ENCODE peak calls at places on chromosomes 12 and 14, in nine cellular contexts. One of them, this sample, is unnamed.

GRCh38 chr12:19960527-19960926 is 407.8 kb upstream of the PDE3A start:
- DNase-seq in germinal center: no peak
- DNase-seq in activated naive CD8-positive, alpha-beta T cell treated with anti-CD3 and anti-CD28 coated beads for 36 hours: no peak
- DNase-seq in mesothelial cell of epicardium: no peak
- DNase-seq in pancreas: no peak
- DNase-seq in GM03348: no peak
- DNase-seq in GM12864: no peak
- DNase-seq in COLO829: no peak
- DNase-seq in stimulated activated CD4-positive, alpha-beta T cell treated with anti-CD3 and anti-CD28 coated beads, Interleukin-1b, Interleukin-23, amount 100 ng/mL, for 1 hour: no peak
- DNase-seq in this sample: no peak

GRCh38 chr14:74979442-74980397 is 23.0 kb upstream of the EIF2B2 start:
- DNase-seq in germinal center: no peak
- DNase-seq in mesothelial cell of epicardium: no peak
- DNase-seq in pancreas: peak
- DNase-seq in GM03348: no peak
- DNase-seq in COLO829: no peak
- DNase-seq in activated naive CD8-positive, alpha-beta T cell treated with anti-CD3 and anti-CD28 coated beads for 36 hours: no peak
- DNase-seq in stimulated activated CD4-positive, alpha-beta T cell treated with anti-CD3 and anti-CD28 coated beads, Interleukin-1b, Interleukin-23, amount 100 ng/mL, for 1 hour: no peak
- DNase-seq in GM12864: no peak
- DNase-seq in this sample: no peak

GRCh38 chr12:131604146-131604844 is 106.6 kb upstream of the SFSWAP start:
- DNase-seq in stimulated activated CD4-positive, alpha-beta T cell treated with anti-CD3 and anti-CD28 coated beads, Interleukin-1b, Interleukin-23, amount 100 ng/mL, for 1 hour: no peak
- DNase-seq in germinal center: no peak
- DNase-seq in activated naive CD8-positive, alpha-beta T cell treated with anti-CD3 and anti-CD28 coated beads for 36 hours: peak
- DNase-seq in COLO829: no peak
- DNase-seq in GM03348: no peak
- DNase-seq in GM12864: peak
- DNase-seq in mesothelial cell of epicardium: no peak
- DNase-seq in pancreas: no peak
- DNase-seq in this sample: no peak

GRCh38 chr12:1716215-1716862 is 25.5 kb downstream of the ADIPOR2 start:
- DNase-seq in germinal center: no peak
- DNase-seq in COLO829: no peak
- DNase-seq in stimulated activated CD4-positive, alpha-beta T cell treated with anti-CD3 and anti-CD28 coated beads, Interleukin-1b, Interleukin-23, amount 100 ng/mL, for 1 hour: no peak
- DNase-seq in activated naive CD8-positive, alpha-beta T cell treated with anti-CD3 and anti-CD28 coated beads for 36 hours: no peak
- DNase-seq in GM03348: peak
- DNase-seq in GM12864: no peak
- DNase-seq in mesothelial cell of epicardium: no peak
- DNase-seq in pancreas: no peak
- DNase-seq in this sample: no peak

GRCh38 chr12:132278421-132279183 is 50.8 kb downstream of the GALNT9 start:
- DNase-seq in pancreas: peak
- DNase-seq in COLO829: no peak
- DNase-seq in GM03348: no peak
- DNase-seq in germinal center: no peak
- DNase-seq in GM12864: no peak
- DNase-seq in activated naive CD8-positive, alpha-beta T cell treated with anti-CD3 and anti-CD28 coated beads for 36 hours: no peak
- DNase-seq in stimulated activated CD4-positive, alpha-beta T cell treated with anti-CD3 and anti-CD28 coated beads, Interleukin-1b, Interleukin-23, amount 100 ng/mL, for 1 hour: no peak
- DNase-seq in mesothelial cell of epicardium: no peak
- DNase-seq in this sample: no peak

GRCh38 chr14:71094722-71095121 is 187.5 kb downstream of the PCNX1 start:
- DNase-seq in stimulated activated CD4-positive, alpha-beta T cell treated with anti-CD3 and anti-CD28 coated beads, Interleukin-1b, Interleukin-23, amount 100 ng/mL, for 1 hour: no peak
- DNase-seq in GM03348: no peak
- DNase-seq in COLO829: no peak
- DNase-seq in pancreas: no peak
- DNase-seq in activated naive CD8-positive, alpha-beta T cell treated with anti-CD3 and anti-CD28 coated beads for 36 hours: no peak
- DNase-seq in GM12864: no peak
- DNase-seq in mesothelial cell of epicardium: no peak
- DNase-seq in germinal center: no peak
- DNase-seq in this sample: no peak

GRCh38 chr12:106127289-106128126 is 11.2 kb downstream of the NUAK1 start:
- DNase-seq in GM12864: no peak
- DNase-seq in mesothelial cell of epicardium: no peak
- DNase-seq in activated naive CD8-positive, alpha-beta T cell treated with anti-CD3 and anti-CD28 coated beads for 36 hours: no peak
- DNase-seq in germinal center: no peak
- DNase-seq in pancreas: no peak
- DNase-seq in COLO829: no peak
- DNase-seq in GM03348: no peak
- DNase-seq in stimulated activated CD4-positive, alpha-beta T cell treated with anti-CD3 and anti-CD28 coated beads, Interleukin-1b, Interleukin-23, amount 100 ng/mL, for 1 hour: no peak
- DNase-seq in this sample: no peak

GRCh38 chr14:106547735-106548550 is 1021.6 kb downstream of the TMEM121 start:
- DNase-seq in mesothelial cell of epicardium: no peak
- DNase-seq in activated naive CD8-positive, alpha-beta T cell treated with anti-CD3 and anti-CD28 coated beads for 36 hours: no peak
- DNase-seq in GM03348: no peak
- DNase-seq in stimulated activated CD4-positive, alpha-beta T cell treated with anti-CD3 and anti-CD28 coated beads, Interleukin-1b, Interleukin-23, amount 100 ng/mL, for 1 hour: no peak
- DNase-seq in germinal center: no peak
- DNase-seq in GM12864: no peak
- DNase-seq in pancreas: no peak
- DNase-seq in COLO829: no peak
- DNase-seq in this sample: no peak

This sample was measured in pons.